ENCODE peak calls at places on chromosome 3, in nine cellular contexts. One of them, this sample, is unnamed.

GRCh38 chr3:70333080-70333479 is 20.6 kb upstream of the MDFIC2 start:
- DNase-seq in PC-3: no peak
- DNase-seq in naive thymus-derived CD4-positive, alpha-beta T cell: no peak
- DNase-seq in psoas muscle: no peak
- DNase-seq in CD8-positive, alpha-beta memory T cell: no peak
- DNase-seq in neuronal stem cell: no peak
- DNase-seq in body of pancreas: no peak
- DNase-seq in mesendoderm: no peak
- DNase-seq in right lobe of liver: no peak
- DNase-seq in this sample: no peak

GRCh38 chr3:17831366-17831765 is 88.9 kb upstream of the TBC1D5 start:
- DNase-seq in naive thymus-derived CD4-positive, alpha-beta T cell: no peak
- DNase-seq in mesendoderm: no peak
- DNase-seq in neuronal stem cell: no peak
- DNase-seq in body of pancreas: no peak
- DNase-seq in right lobe of liver: no peak
- DNase-seq in PC-3: peak
- DNase-seq in CD8-positive, alpha-beta memory T cell: no peak
- DNase-seq in psoas muscle: no peak
- DNase-seq in this sample: peak

GRCh38 chr3:18011387-18011786 is 269.0 kb upstream of the TBC1D5 start:
- DNase-seq in psoas muscle: no peak
- DNase-seq in mesendoderm: no peak
- DNase-seq in PC-3: no peak
- DNase-seq in neuronal stem cell: no peak
- DNase-seq in right lobe of liver: no peak
- DNase-seq in body of pancreas: no peak
- DNase-seq in CD8-positive, alpha-beta memory T cell: no peak
- DNase-seq in naive thymus-derived CD4-positive, alpha-beta T cell: no peak
- DNase-seq in this sample: no peak

GRCh38 chr3:57421336-57421735 is 122.8 kb downstream of the DNAH12 start:
- DNase-seq in naive thymus-derived CD4-positive, alpha-beta T cell: no peak
- DNase-seq in PC-3: no peak
- DNase-seq in body of pancreas: no peak
- DNase-seq in CD8-positive, alpha-beta memory T cell: no peak
- DNase-seq in psoas muscle: no peak
- DNase-seq in right lobe of liver: no peak
- DNase-seq in neuronal stem cell: no peak
- DNase-seq in mesendoderm: no peak
- DNase-seq in this sample: no peak

GRCh38 chr3:43073116-43073835 is 32.6 kb downstream of the POMGNT2 start:
- DNase-seq in naive thymus-derived CD4-positive, alpha-beta T cell: no peak
- DNase-seq in neuronal stem cell: no peak
- DNase-seq in PC-3: no peak
- DNase-seq in mesendoderm: no peak
- DNase-seq in body of pancreas: no peak
- DNase-seq in psoas muscle: no peak
- DNase-seq in CD8-positive, alpha-beta memory T cell: no peak
- DNase-seq in right lobe of liver: no peak
- DNase-seq in this sample: no peak

GRCh38 chr3:138845071-138845685 is 10.4 kb upstream of the PIK3CB start:
- DNase-seq in neuronal stem cell: no peak
- DNase-seq in PC-3: no peak
- DNase-seq in mesendoderm: peak
- DNase-seq in body of pancreas: no peak
- DNase-seq in CD8-positive, alpha-beta memory T cell: no peak
- DNase-seq in naive thymus-derived CD4-positive, alpha-beta T cell: no peak
- DNase-seq in right lobe of liver: no peak
- DNase-seq in psoas muscle: no peak
- DNase-seq in this sample: no peak

GRCh38 chr3:170357920-170358854 is 672 bp downstream of the SKIL start:
- DNase-seq in neuronal stem cell: peak
- DNase-seq in psoas muscle: peak
- DNase-seq in PC-3: peak
- DNase-seq in CD8-positive, alpha-beta memory T cell: peak
- DNase-seq in naive thymus-derived CD4-positive, alpha-beta T cell: peak
- DNase-seq in body of pancreas: peak
- DNase-seq in right lobe of liver: peak
- DNase-seq in mesendoderm: peak
- DNase-seq in this sample: peak

GRCh38 chr3:43542328-43543043 is 79.3 kb downstream of the ANO10 start:
- DNase-seq in CD8-positive, alpha-beta memory T cell: no peak
- DNase-seq in mesendoderm: no peak
- DNase-seq in naive thymus-derived CD4-positive, alpha-beta T cell: no peak
- DNase-seq in neuronal stem cell: no peak
- DNase-seq in psoas muscle: no peak
- DNase-seq in PC-3: no peak
- DNase-seq in right lobe of liver: no peak
- DNase-seq in body of pancreas: no peak
- DNase-seq in this sample: no peak

GRCh38 chr3:129664040-129664646 is 57.7 kb upstream of the PLXND1 start:
- DNase-seq in CD8-positive, alpha-beta memory T cell: no peak
- DNase-seq in neuronal stem cell: no peak
- DNase-seq in naive thymus-derived CD4-positive, alpha-beta T cell: no peak
- DNase-seq in body of pancreas: no peak
- DNase-seq in PC-3: peak
- DNase-seq in mesendoderm: no peak
- DNase-seq in right lobe of liver: no peak
- DNase-seq in psoas muscle: no peak
- DNase-seq in this sample: no peak

GRCh38 chr3:167067844-167068161 is 312.3 kb downstream of the ZBBX start:
- DNase-seq in right lobe of liver: no peak
- DNase-seq in CD8-positive, alpha-beta memory T cell: no peak
- DNase-seq in PC-3: peak
- DNase-seq in neuronal stem cell: no peak
- DNase-seq in naive thymus-derived CD4-positive, alpha-beta T cell: no peak
- DNase-seq in psoas muscle: no peak
- DNase-seq in body of pancreas: no peak
- DNase-seq in mesendoderm: no peak
- DNase-seq in this sample: no peak

GRCh38 chr3:125401402-125401801 is 26.3 kb upstream of the ZNF148 start:
- DNase-seq in naive thymus-derived CD4-positive, alpha-beta T cell: no peak
- DNase-seq in mesendoderm: peak
- DNase-seq in neuronal stem cell: no peak
- DNase-seq in CD8-positive, alpha-beta memory T cell: no peak
- DNase-seq in right lobe of liver: no peak
- DNase-seq in body of pancreas: no peak
- DNase-seq in psoas muscle: no peak
- DNase-seq in PC-3: no peak
- DNase-seq in this sample: no peak

GRCh38 chr3:195064300-195064931 is 206.5 kb downstream of the XXYLT1 start:
- DNase-seq in body of pancreas: no peak
- DNase-seq in psoas muscle: peak
- DNase-seq in neuronal stem cell: no peak
- DNase-seq in right lobe of liver: no peak
- DNase-seq in mesendoderm: no peak
- DNase-seq in CD8-positive, alpha-beta memory T cell: no peak
- DNase-seq in naive thymus-derived CD4-positive, alpha-beta T cell: no peak
- DNase-seq in PC-3: no peak
- DNase-seq in this sample: no peak

GRCh38 chr3:190345027-190345821 is 23.0 kb upstream of the CLDN1 start:
- DNase-seq in right lobe of liver: no peak
- DNase-seq in mesendoderm: peak
- DNase-seq in CD8-positive, alpha-beta memory T cell: no peak
- DNase-seq in body of pancreas: peak
- DNase-seq in PC-3: peak
- DNase-seq in neuronal stem cell: no peak
- DNase-seq in naive thymus-derived CD4-positive, alpha-beta T cell: no peak
- DNase-seq in psoas muscle: no peak
- DNase-seq in this sample: peak

GRCh38 chr3:100210777-100211145 is 50.0 kb upstream of the TBC1D23 start:
- DNase-seq in naive thymus-derived CD4-positive, alpha-beta T cell: no peak
- DNase-seq in neuronal stem cell: no peak
- DNase-seq in PC-3: no peak
- DNase-seq in body of pancreas: peak
- DNase-seq in right lobe of liver: no peak
- DNase-seq in psoas muscle: no peak
- DNase-seq in mesendoderm: peak
- DNase-seq in CD8-positive, alpha-beta memory T cell: peak
- DNase-seq in this sample: no peak

GRCh38 chr3:4977001-4977888 is 2.0 kb upstream of the BHLHE40 start:
- DNase-seq in CD8-positive, alpha-beta memory T cell: peak
- DNase-seq in naive thymus-derived CD4-positive, alpha-beta T cell: peak
- DNase-seq in psoas muscle: peak
- DNase-seq in mesendoderm: peak
- DNase-seq in right lobe of liver: peak
- DNase-seq in neuronal stem cell: no peak
- DNase-seq in PC-3: peak
- DNase-seq in body of pancreas: peak
- DNase-seq in this sample: peak
- H3K27ac ChIP-seq in CD8-positive, alpha-beta memory T cell: peak
- H3K27ac ChIP-seq in naive thymus-derived CD4-positive, alpha-beta T cell: peak
- H3K27ac ChIP-seq in psoas muscle: peak
- H3K27ac ChIP-seq in mesendoderm: peak
- H3K27ac ChIP-seq in right lobe of liver: peak
- H3K27ac ChIP-seq in neuronal stem cell: no peak
- H3K27ac ChIP-seq in PC-3: peak
- H3K27ac ChIP-seq in body of pancreas: peak
- H3K27ac ChIP-seq in this sample: peak

GRCh38 chr3:123431658-123432323 is 17.1 kb downstream of the ADCY5 start:
- DNase-seq in right lobe of liver: no peak
- DNase-seq in psoas muscle: no peak
- DNase-seq in naive thymus-derived CD4-positive, alpha-beta T cell: no peak
- DNase-seq in PC-3: no peak
- DNase-seq in neuronal stem cell: no peak
- DNase-seq in body of pancreas: no peak
- DNase-seq in mesendoderm: no peak
- DNase-seq in CD8-positive, alpha-beta memory T cell: no peak
- DNase-seq in this sample: no peak

GRCh38 chr3:123430266-123430665 is 18.6 kb downstream of the ADCY5 start:
- DNase-seq in PC-3: no peak
- DNase-seq in naive thymus-derived CD4-positive, alpha-beta T cell: no peak
- DNase-seq in body of pancreas: no peak
- DNase-seq in mesendoderm: no peak
- DNase-seq in CD8-positive, alpha-beta memory T cell: no peak
- DNase-seq in psoas muscle: no peak
- DNase-seq in right lobe of liver: no peak
- DNase-seq in neuronal stem cell: no peak
- DNase-seq in this sample: no peak

GRCh38 chr3:123432832-123433523 is 15.9 kb downstream of the ADCY5 start:
- DNase-seq in body of pancreas: no peak
- DNase-seq in PC-3: no peak
- DNase-seq in right lobe of liver: no peak
- DNase-seq in naive thymus-derived CD4-positive, alpha-beta T cell: no peak
- DNase-seq in mesendoderm: no peak
- DNase-seq in CD8-positive, alpha-beta memory T cell: no peak
- DNase-seq in psoas muscle: no peak
- DNase-seq in neuronal stem cell: no peak
- DNase-seq in this sample: no peak

GRCh38 chr3:123431007-123431657 is 17.8 kb downstream of the ADCY5 start:
- DNase-seq in mesendoderm: no peak
- DNase-seq in PC-3: no peak
- DNase-seq in body of pancreas: no peak
- DNase-seq in right lobe of liver: no peak
- DNase-seq in CD8-positive, alpha-beta memory T cell: no peak
- DNase-seq in neuronal stem cell: no peak
- DNase-seq in naive thymus-derived CD4-positive, alpha-beta T cell: no peak
- DNase-seq in psoas muscle: no peak
- DNase-seq in this sample: no peak

DNA sequence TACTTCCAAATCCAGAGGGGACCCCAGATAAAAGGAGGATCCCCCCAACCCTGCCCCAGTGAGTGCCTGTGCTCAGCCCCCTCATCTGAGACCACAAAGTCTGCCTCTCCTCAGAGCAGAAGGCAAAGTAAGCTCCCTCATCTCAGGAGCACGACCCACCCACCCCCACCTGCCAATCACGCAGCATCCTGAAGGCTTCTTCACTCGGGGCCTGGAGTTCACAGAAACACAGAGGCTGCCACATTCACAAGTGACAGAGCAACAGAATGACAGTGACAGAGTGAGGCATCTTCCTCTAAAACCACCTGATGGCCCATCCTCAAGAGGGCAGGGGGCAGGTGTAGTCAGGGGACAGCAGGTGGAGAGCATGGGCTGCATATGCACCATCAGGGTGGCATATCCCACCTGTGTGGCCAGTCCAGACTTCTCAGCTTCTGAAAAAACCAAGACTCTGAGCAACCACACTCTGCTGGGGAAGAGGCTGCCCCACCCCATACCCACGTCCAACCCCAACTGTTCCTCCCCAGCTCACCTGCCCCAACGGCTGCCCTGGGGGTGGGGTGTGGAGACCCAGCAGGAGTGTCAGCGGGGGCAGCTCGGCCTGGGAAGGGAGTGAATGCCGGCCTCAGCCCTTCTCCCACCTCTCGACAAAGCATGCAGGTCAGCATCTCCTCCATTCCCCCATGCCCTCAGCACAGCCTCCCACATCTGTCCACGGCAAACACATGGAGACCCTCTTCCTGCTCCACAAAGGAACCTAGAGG is 19.3 kb downstream of the ADCY5 start:
- DNase-seq in CD8-positive, alpha-beta memory T cell: no peak
- DNase-seq in body of pancreas: no peak
- DNase-seq in psoas muscle: no peak
- DNase-seq in neuronal stem cell: no peak
- DNase-seq in mesendoderm: no peak
- DNase-seq in PC-3: no peak
- DNase-seq in naive thymus-derived CD4-positive, alpha-beta T cell: no peak
- DNase-seq in right lobe of liver: no peak
- DNase-seq in this sample: no peak
- H3K27ac ChIP-seq in CD8-positive, alpha-beta memory T cell: no peak
- H3K27ac ChIP-seq in body of pancreas: no peak
- H3K27ac ChIP-seq in psoas muscle: no peak
- H3K27ac ChIP-seq in neuronal stem cell: no peak
- H3K27ac ChIP-seq in mesendoderm: no peak
- H3K27ac ChIP-seq in PC-3: no peak
- H3K27ac ChIP-seq in naive thymus-derived CD4-positive, alpha-beta T cell: no peak
- H3K27ac ChIP-seq in right lobe of liver: no peak
- H3K27ac ChIP-seq in this sample: no peak

DNA sequence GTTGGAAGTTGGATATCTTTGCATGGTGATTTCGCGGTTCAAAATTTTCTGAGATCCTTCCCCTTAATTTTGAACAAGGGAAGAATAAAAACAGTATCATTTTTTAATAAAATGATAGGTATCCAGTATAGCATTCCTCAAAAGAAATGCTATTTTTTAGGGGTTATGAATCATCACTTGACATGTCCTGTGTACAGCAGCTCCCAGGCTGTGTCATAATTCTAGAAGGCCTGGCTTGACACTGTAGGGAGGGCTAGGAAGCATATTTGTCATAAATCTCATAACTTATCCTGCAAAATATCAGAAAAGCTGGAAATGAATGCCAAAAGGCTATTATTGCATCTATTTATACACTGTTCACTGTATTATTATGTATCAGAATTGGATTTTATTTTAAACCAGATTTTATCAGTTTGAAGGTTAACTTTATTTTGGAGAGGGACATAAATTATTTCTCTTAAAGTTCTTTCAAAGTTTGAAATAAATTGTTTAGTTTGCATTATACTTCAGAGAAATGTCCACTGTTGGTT is 539.1 kb upstream of the ROBO2 start:
- DNase-seq in mesendoderm: no peak
- DNase-seq in PC-3: peak
- DNase-seq in body of pancreas: no peak
- DNase-seq in naive thymus-derived CD4-positive, alpha-beta T cell: no peak
- DNase-seq in neuronal stem cell: no peak
- DNase-seq in CD8-positive, alpha-beta memory T cell: no peak
- DNase-seq in psoas muscle: no peak
- DNase-seq in right lobe of liver: no peak
- DNase-seq in this sample: peak
- H3K27ac ChIP-seq in mesendoderm: no peak
- H3K27ac ChIP-seq in PC-3: no peak
- H3K27ac ChIP-seq in body of pancreas: no peak
- H3K27ac ChIP-seq in naive thymus-derived CD4-positive, alpha-beta T cell: no peak
- H3K27ac ChIP-seq in neuronal stem cell: no peak
- H3K27ac ChIP-seq in CD8-positive, alpha-beta memory T cell: no peak
- H3K27ac ChIP-seq in psoas muscle: no peak
- H3K27ac ChIP-seq in right lobe of liver: no peak
- H3K27ac ChIP-seq in this sample: no peak

GRCh38 chr3:123333401-123333800 is 115.5 kb downstream of the ADCY5 start:
- DNase-seq in CD8-positive, alpha-beta memory T cell: no peak
- DNase-seq in mesendoderm: no peak
- DNase-seq in right lobe of liver: peak
- DNase-seq in naive thymus-derived CD4-positive, alpha-beta T cell: no peak
- DNase-seq in psoas muscle: no peak
- DNase-seq in body of pancreas: no peak
- DNase-seq in neuronal stem cell: no peak
- DNase-seq in PC-3: no peak
- DNase-seq in this sample: no peak
- H3K27ac ChIP-seq in CD8-positive, alpha-beta memory T cell: no peak
- H3K27ac ChIP-seq in mesendoderm: no peak
- H3K27ac ChIP-seq in right lobe of liver: no peak
- H3K27ac ChIP-seq in naive thymus-derived CD4-positive, alpha-beta T cell: no peak
- H3K27ac ChIP-seq in psoas muscle: no peak
- H3K27ac ChIP-seq in body of pancreas: no peak
- H3K27ac ChIP-seq in neuronal stem cell: no peak
- H3K27ac ChIP-seq in PC-3: no peak
- H3K27ac ChIP-seq in this sample: no peak

This sample was measured in RWPE1.